ENCODE peak calls at places on chromosomes 4 and X, in four cellular contexts. One of them, this sample, is unnamed.

GRCh38 chrX:22105231-22105630 is 73.1 kb downstream of the PHEX start:
- DNase-seq in AG09319: no peak
- DNase-seq in bronchial epithelial cell: no peak
- DNase-seq in T-helper 1 cell: no peak
- DNase-seq in this sample: no peak

GRCh38 chrX:24925430-24925829 is 90.3 kb downstream of the ARX start:
- DNase-seq in AG09319: no peak
- DNase-seq in bronchial epithelial cell: peak; percentile 34
- DNase-seq in T-helper 1 cell: no peak
- DNase-seq in this sample: peak; percentile 49

GRCh38 chr4:150217192-150217591 is 138.9 kb downstream of the DCLK2 start:
- DNase-seq in AG09319: peak; percentile 72
- DNase-seq in bronchial epithelial cell: peak; percentile 74
- DNase-seq in T-helper 1 cell: no peak
- DNase-seq in this sample: peak; percentile 61

GRCh38 chrX:119067023-119067739 is 5.6 kb upstream of the CT47C1 start:
- DNase-seq in AG09319: peak; percentile 7
- DNase-seq in bronchial epithelial cell: peak; percentile 46
- DNase-seq in T-helper 1 cell: no peak
- DNase-seq in this sample: peak; percentile 82

GRCh38 chr4:16294455-16294854 is 68.2 kb upstream of the TAPT1 start:
- DNase-seq in AG09319: no peak
- DNase-seq in bronchial epithelial cell: peak; percentile 33
- DNase-seq in T-helper 1 cell: no peak
- DNase-seq in this sample: no peak

GRCh38 chrX:51456246-51456645 is 40.1 kb downstream of the NUDT11 start:
- DNase-seq in AG09319: no peak
- DNase-seq in bronchial epithelial cell: no peak
- DNase-seq in T-helper 1 cell: no peak
- DNase-seq in this sample: no peak

GRCh38 chr4:168410681-168411080 is 69.6 kb downstream of the DDX60L start:
- DNase-seq in AG09319: no peak
- DNase-seq in bronchial epithelial cell: no peak
- DNase-seq in T-helper 1 cell: no peak
- DNase-seq in this sample: no peak

GRCh38 chr4:25817059-25817681 is 45.6 kb downstream of the SEL1L3 start:
- DNase-seq in AG09319: no peak
- DNase-seq in bronchial epithelial cell: peak; percentile 87
- DNase-seq in T-helper 1 cell: no peak
- DNase-seq in this sample: peak; percentile 85

GRCh38 chrX:66717926-66718325 is 79.0 kb upstream of the EDA2R start:
- DNase-seq in AG09319: no peak
- DNase-seq in bronchial epithelial cell: peak; percentile 7
- DNase-seq in T-helper 1 cell: no peak
- DNase-seq in this sample: no peak

GRCh38 chr4:43133566-43133965 is 241.1 kb downstream of the GRXCR1 start:
- DNase-seq in AG09319: no peak
- DNase-seq in bronchial epithelial cell: peak; percentile 69
- DNase-seq in T-helper 1 cell: no peak
- DNase-seq in this sample: peak; percentile 89

GRCh38 chr4:165967486-165967885 is 94.4 kb downstream of the TLL1 start:
- DNase-seq in AG09319: no peak
- DNase-seq in bronchial epithelial cell: peak; percentile 97
- DNase-seq in T-helper 1 cell: no peak
- DNase-seq in this sample: no peak

GRCh38 chr4:121054373-121054772 is 18.0 kb downstream of the NDNF start:
- DNase-seq in AG09319: no peak
- DNase-seq in bronchial epithelial cell: no peak
- DNase-seq in T-helper 1 cell: no peak
- DNase-seq in this sample: no peak

GRCh38 chr4:38948551-38948950 is 80.9 kb downstream of the FAM114A1 start:
- DNase-seq in AG09319: peak; percentile 84
- DNase-seq in bronchial epithelial cell: peak; percentile 87
- DNase-seq in T-helper 1 cell: no peak
- DNase-seq in this sample: peak; percentile 77

GRCh38 chr4:72031868-72032619 is at the start of gene NPFFR2:
- DNase-seq in AG09319: no peak
- DNase-seq in bronchial epithelial cell: peak; percentile 34
- DNase-seq in T-helper 1 cell: no peak
- DNase-seq in this sample: no peak

This sample was measured in PC-3.